ENCODE peak calls at places on chromosomes 16 and 17, in nine cellular contexts. J is activated CD8-positive, alpha-beta T cell treated with anti-CD3 and anti-CD28 coated beads for 36 hours; S is nephron progenitor cell; O is progenitor cell of endocrine pancreas; Z is GM23338; Q is endothelial cell; R is left lung; I is colonic mucosa; B is natural killer cell. Y is an unnamed sample.

GRCh38 chr17:39926588-39927100 is 757 bp downstream of the ORMDL3 start:
- DNase-seq in O (peak; percentile 32), Z (peak; percentile 78), S (peak; percentile 41), B (peak; percentile 39), I (peak; percentile 69), R (no peak), J (peak; percentile 85), Q (peak; percentile 25), Y (peak; percentile 68)

GRCh38 chr16:17367932-17368331 is 102.8 kb downstream of the XYLT1 start:
- DNase-seq in O (no peak), J (no peak), I (no peak), Z (peak; percentile 92), B (no peak), R (no peak), Q (peak; percentile 55), S (peak; percentile 33), Y (no peak)

GRCh38 chr16:68257251-68257905 is 6.9 kb upstream of the SLC7A6 start:
- DNase-seq in Z (no peak), B (no peak), Q (no peak), R (no peak), S (no peak), J (peak; percentile 32), O (no peak), I (peak; percentile 59), Y (peak; percentile 83)

GRCh38 chr16:50202926-50203624 is 50.0 kb downstream of the TENT4B start:
- DNase-seq in Q (no peak), Z (no peak), O (no peak), B (no peak), I (peak; percentile 57), S (no peak), R (no peak), J (no peak), Y (no peak)

GRCh38 chr17:27408891-27409290 is 47.4 kb upstream of the KSR1 start:
- DNase-seq in I (no peak), J (no peak), S (no peak), R (no peak), Q (no peak), Z (no peak), O (no peak), B (no peak), Y (no peak)

GRCh38 chr16:87297918-87298631 is 19.1 kb downstream of the C16orf95 start:
- DNase-seq in J (peak; percentile 66), I (no peak), R (no peak), S (peak; percentile 79), B (no peak), O (peak; percentile 41), Z (peak; percentile 92), Q (peak; percentile 68), Y (peak; percentile 74)

GRCh38 chr16:57194512-57194911 is 8.4 kb downstream of the RSPRY1 start:
- DNase-seq in S (no peak), O (no peak), B (no peak), Z (no peak), Q (no peak), R (no peak), I (no peak), J (no peak), Y (no peak)

GRCh38 chr16:30187971-30188561 is 4.7 kb downstream of the CORO1A start:
- DNase-seq in J (no peak), O (no peak), B (no peak), S (no peak), I (no peak), Q (peak; percentile 2), Z (peak; percentile 3), R (peak; percentile 72), Y (no peak)

GRCh38 chr16:57361384-57361783 is 2.8 kb downstream of the CCL22 start:
- DNase-seq in O (no peak), R (no peak), I (no peak), Q (no peak), B (no peak), J (no peak), Z (no peak), S (no peak), Y (no peak)

GRCh38 chr16:20763461-20764232 is at the start of gene ACSM3:
- DNase-seq in B (peak; percentile 47), S (peak; percentile 29), Z (peak; percentile 92), O (peak; percentile 61), R (no peak), Q (no peak), I (peak; percentile 92), J (peak; percentile 76), Y (peak; percentile 76)

GRCh38 chr16:84005391-84005790 is 37.2 kb downstream of the SLC38A8 start:
- DNase-seq in Q (no peak), S (no peak), B (no peak), R (no peak), I (no peak), J (no peak), Z (no peak), O (no peak), Y (no peak)

GRCh38 chr17:39222866-39223834 is 2.6 kb downstream of the STAC2 start:
- DNase-seq in R (no peak), O (no peak), Q (no peak), S (no peak), Z (no peak), J (no peak), I (no peak), B (no peak), Y (no peak)

GRCh38 chr17:17063546-17064122 is 21.4 kb downstream of the MPRIP start:
- DNase-seq in O (no peak), I (no peak), Z (no peak), J (no peak), S (no peak), R (no peak), Q (no peak), B (no peak), Y (no peak)

GRCh38 chr17:9206989-9207317 is 185.6 kb downstream of the NTN1 start:
- DNase-seq in R (peak; percentile 6), B (no peak), J (no peak), Q (no peak), I (peak; percentile 71), Z (no peak), S (no peak), O (no peak), Y (no peak)

GRCh38 chr17:82246365-82247174 is 17.7 kb downstream of the SLC16A3 start:
- DNase-seq in S (no peak), I (no peak), J (no peak), Q (no peak), Z (no peak), R (peak; percentile 82), O (no peak), B (peak; percentile 26), Y (no peak)
- TF ChIP-seq CTCF in S (no peak), I (no peak), J (no peak), Q (no peak), Z (no peak), R (no peak), O (no peak), B (no peak), Y (no peak)

DNA sequence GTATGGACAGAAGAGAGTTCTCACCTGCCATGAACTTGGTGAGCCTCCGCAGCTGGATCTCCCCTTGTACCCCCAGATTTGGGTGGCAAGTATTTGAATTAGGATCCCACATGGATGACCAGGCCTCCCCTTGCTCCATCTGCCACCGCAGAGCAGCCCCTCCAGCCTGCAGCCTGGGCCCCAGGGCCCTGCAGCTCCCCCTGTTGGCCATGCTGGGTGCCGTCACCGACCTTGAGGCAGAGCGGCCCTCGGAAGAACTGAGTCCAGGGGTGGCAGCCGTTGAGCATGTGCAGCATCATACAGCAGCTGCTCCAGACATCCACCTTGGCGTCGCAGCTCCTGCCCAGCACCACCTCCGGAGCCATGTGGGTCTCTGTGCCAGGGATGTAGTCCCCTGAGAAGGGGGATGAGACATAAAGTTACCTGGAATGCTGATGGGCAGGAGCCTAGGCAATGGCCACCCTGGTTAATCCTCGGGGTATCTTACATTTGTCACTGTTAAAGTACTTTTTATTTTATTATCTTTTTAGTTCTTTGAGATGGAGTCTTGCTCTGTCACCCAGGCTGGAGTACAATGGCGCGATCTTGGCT is 9.0 kb upstream of the SPATA32 start:
- DNase-seq in B (peak; percentile 34), J (peak; percentile 75), O (no peak), Q (peak; percentile 72), Z (peak; percentile 75), I (no peak), R (peak; percentile 85), S (peak; percentile 58), Y (no peak)
- TF ChIP-seq CTCF in B (peak; percentile 61), J (peak; percentile 80), O (peak; percentile 59), Q (peak; percentile 70), Z (peak; percentile 96), I (peak; percentile 43), R (peak; percentile 34), S (peak; percentile 53), Y (peak; percentile 56)

GRCh38 chr16:53220585-53220984 is 165.8 kb downstream of the CHD9 start:
- DNase-seq in R (no peak), S (no peak), B (no peak), J (peak; percentile 26), Q (no peak), Z (peak; percentile 41), O (no peak), I (no peak), Y (no peak)
- TF ChIP-seq CTCF in R (no peak), S (no peak), B (peak; percentile 32), J (peak; percentile 21), Q (no peak), Z (peak; percentile 45), O (peak; percentile 24), I (no peak), Y (peak; percentile 12)

GRCh38 chr17:44202756-44203155 is 3.1 kb upstream of the ATXN7L3 start:
- DNase-seq in Z (no peak), Q (no peak), O (no peak), B (no peak), I (no peak), J (no peak), S (no peak), R (no peak), Y (no peak)

GRCh38 chr17:44206825-44207155 is 7.1 kb upstream of the ATXN7L3 start:
- DNase-seq in B (no peak), S (no peak), O (no peak), Z (no peak), J (no peak), R (no peak), I (no peak), Q (no peak), Y (no peak)

GRCh38 chr17:44205962-44206824 is 6.5 kb upstream of the ATXN7L3 start:
- DNase-seq in S (no peak), O (no peak), J (peak; percentile 35), R (no peak), I (no peak), B (no peak), Q (peak; percentile 33), Z (peak; percentile 49), Y (no peak)

GRCh38 chr17:44204453-44204882 is 4.8 kb upstream of the ATXN7L3 start:
- DNase-seq in Q (no peak), O (no peak), I (no peak), J (no peak), Z (no peak), R (no peak), S (no peak), B (no peak), Y (no peak)

DNA sequence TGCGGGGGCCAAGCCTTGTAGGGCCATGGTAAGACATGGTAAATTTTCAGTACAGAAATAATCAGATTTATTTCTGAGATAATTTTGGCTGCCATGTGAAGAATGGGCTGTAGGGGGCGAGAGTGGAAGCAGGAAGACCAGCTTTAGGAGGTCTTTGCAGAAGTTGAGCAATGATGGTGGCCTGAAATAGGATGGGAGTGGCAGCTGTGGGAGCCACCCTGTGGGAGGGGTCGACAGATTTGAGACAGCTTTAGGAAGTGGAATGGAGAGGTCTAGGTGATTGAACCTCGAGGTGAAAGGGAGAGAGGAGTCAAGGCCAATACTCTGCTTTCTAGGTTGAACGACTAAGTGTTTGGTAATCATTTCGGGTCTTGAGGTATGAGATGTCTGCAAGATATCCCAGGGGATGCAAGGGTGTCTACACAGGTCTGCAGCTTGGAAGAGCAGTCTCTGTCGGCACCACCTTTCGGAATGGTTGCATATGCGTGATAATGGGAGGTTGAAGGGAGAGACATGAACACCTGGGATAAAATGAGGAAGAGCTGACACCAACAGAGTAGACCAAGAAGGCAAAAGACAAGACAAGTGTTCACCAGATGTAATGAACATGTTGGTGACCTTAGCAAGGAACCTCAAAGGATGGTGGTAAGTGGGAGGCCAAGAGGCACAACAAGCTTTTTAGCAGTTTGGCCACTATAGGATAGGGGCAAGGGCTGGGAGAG is 4.2 kb upstream of the ATXN7L3 start:
- DNase-seq in Z (peak; percentile 89), S (peak; percentile 62), I (no peak), J (peak; percentile 86), Q (peak; percentile 54), O (no peak), B (no peak), R (no peak), Y (peak; percentile 63)
- TF ChIP-seq CTCF in Z (peak; percentile 80), S (peak; percentile 72), I (peak; percentile 55), J (peak; percentile 87), Q (peak; percentile 94), O (peak; percentile 69), B (peak; percentile 72), R (peak; percentile 47), Y (peak; percentile 45)